ENCODE peak calls at places on chromosomes 6 and 20, in ten cellular contexts. S is ovary, Y is tibial nerve, F is Peyer's patch, N is uterus, K is HCT116, T is IMR-90, L is transverse colon, B is A549, U is prostate gland. R is an unnamed sample.

GRCh38 chr6:157323924-157324276 is 581 bp upstream of the TMEM242 start:
- DNase-seq in S (peak), Y (peak), F (peak), N (peak), K (peak), T (peak), L (peak), B (peak), U (peak), R (peak)

GRCh38 chr20:10848810-10849370 is 175.1 kb upstream of the JAG1 start:
- DNase-seq in S (no peak), Y (peak), F (peak), N (peak), K (peak), T (peak), L (peak), B (peak), U (no peak), R (no peak)

GRCh38 chr6:326896-327537 is 34.7 kb downstream of the DUSP22 start:
- DNase-seq in S (no peak), Y (no peak), F (no peak), N (no peak), K (no peak), T (no peak), L (no peak), B (no peak), U (no peak), R (no peak)

GRCh38 chr6:49923826-49924225 is 40.1 kb downstream of the DEFB114 start:
- DNase-seq in S (no peak), Y (no peak), F (no peak), N (no peak), K (no peak), T (no peak), L (no peak), B (no peak), U (no peak), R (no peak)

GRCh38 chr6:99241905-99242534 is 107.5 kb downstream of the FAXC start:
- DNase-seq in S (no peak), Y (no peak), F (no peak), N (no peak), K (peak), T (peak), L (no peak), B (no peak), U (peak), R (no peak)

GRCh38 chr6:27428966-27429365 is 40.4 kb downstream of the ZNF391 start:
- DNase-seq in S (no peak), Y (no peak), F (no peak), N (no peak), K (no peak), T (no peak), L (no peak), B (no peak), U (no peak), R (no peak)

GRCh38 chr6:104711371-104711770 is 148.3 kb downstream of the HACE1 start:
- DNase-seq in S (no peak), Y (no peak), F (peak), N (no peak), K (no peak), T (peak), L (no peak), B (peak), U (no peak), R (no peak)

GRCh38 chr6:142929751-142930358 is 15.1 kb downstream of the HIVEP2 start:
- DNase-seq in S (no peak), Y (no peak), F (no peak), N (no peak), K (no peak), T (peak), L (no peak), B (no peak), U (no peak), R (no peak)

GRCh38 chr6:17448165-17448564 is 54.8 kb downstream of the CAP2 start:
- DNase-seq in S (no peak), Y (no peak), F (no peak), N (no peak), K (no peak), T (peak), L (no peak), B (no peak), U (no peak), R (no peak)

GRCh38 chr6:122610690-122611455 is 668 bp downstream of the PKIB start:
- DNase-seq in S (no peak), Y (peak), F (peak), N (no peak), K (peak), T (no peak), L (peak), B (peak), U (peak), R (peak)

GRCh38 chr20:37726321-37726720 is 32.5 kb downstream of the CTNNBL1 start:
- DNase-seq in S (no peak), Y (no peak), F (no peak), N (no peak), K (no peak), T (no peak), L (no peak), B (no peak), U (no peak), R (no peak)

GRCh38 chr20:53652090-53652858 is 58.6 kb upstream of the ZNF217 start:
- DNase-seq in S (no peak), Y (no peak), F (no peak), N (no peak), K (no peak), T (peak), L (no peak), B (no peak), U (no peak), R (no peak)
- TF ChIP-seq POLR2A in S (no peak), Y (no peak), F (peak), N (no peak), K (no peak), T (no peak), L (no peak), B (no peak), U (no peak), R (no peak)

GRCh38 chr6:152981219-152981618 is 1.6 kb downstream of the FBXO5 start:
- DNase-seq in S (no peak), Y (no peak), F (no peak), N (no peak), K (no peak), T (no peak), L (no peak), B (no peak), U (no peak), R (no peak)

GRCh38 chr6:152981989-152982767 is 663 bp downstream of the FBXO5 start:
- DNase-seq in S (peak), Y (no peak), F (peak), N (peak), K (no peak), T (no peak), L (peak), B (no peak), U (no peak), R (no peak)

GRCh38 chr6:152982768-152983636 is at the start of gene FBXO5:
- DNase-seq in S (peak), Y (peak), F (peak), N (peak), K (peak), T (peak), L (peak), B (peak), U (peak), R (peak)

GRCh38 chr6:152984387-152984872 is 1.6 kb upstream of the FBXO5 start:
- DNase-seq in S (no peak), Y (no peak), F (no peak), N (no peak), K (no peak), T (no peak), L (no peak), B (no peak), U (no peak), R (no peak)

DNA sequence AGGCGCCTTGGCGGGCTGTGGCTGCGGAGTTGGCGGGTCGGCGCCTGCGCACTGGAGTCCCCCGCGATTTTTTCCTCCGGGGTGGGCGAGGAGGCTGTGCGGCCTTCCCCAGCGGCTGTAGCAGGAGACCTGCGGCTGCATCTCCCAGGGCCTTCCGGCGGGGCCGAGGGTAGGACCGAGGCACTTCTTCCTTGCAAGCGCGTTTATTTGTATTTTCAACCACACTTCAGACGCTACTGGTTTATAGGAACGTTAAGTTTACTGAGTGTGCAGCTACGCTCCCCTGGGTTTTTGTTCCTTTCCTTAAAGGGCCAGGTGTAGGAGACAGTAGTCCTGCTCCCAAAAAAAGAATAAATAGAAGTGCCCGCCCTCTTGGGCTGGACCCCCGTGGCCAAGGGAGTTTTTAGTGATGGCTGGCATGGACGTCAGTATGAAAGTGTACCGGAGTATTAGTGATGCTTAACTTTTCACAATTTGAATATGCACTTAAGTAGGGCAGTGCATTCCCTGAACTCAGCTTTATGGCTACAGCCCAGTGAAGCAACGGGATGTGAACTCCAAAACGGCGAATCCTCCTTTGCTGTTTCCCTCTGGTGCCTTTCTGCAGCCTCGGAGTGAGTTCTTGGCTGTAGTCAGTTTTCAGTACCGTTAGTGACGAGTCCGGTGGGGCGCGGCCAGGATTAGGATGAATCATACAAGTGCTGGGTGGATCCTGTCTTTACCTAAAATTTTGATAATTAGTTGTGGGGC is 971 bp upstream of the FBXO5 start:
- DNase-seq in S (peak), Y (peak), F (peak), N (peak), K (peak), T (peak), L (peak), B (peak), U (peak), R (peak)
- TF ChIP-seq POLR2A in S (peak), Y (no peak), F (peak), N (no peak), K (no peak), T (peak), L (peak), B (peak), U (peak), R (no peak)

DNA sequence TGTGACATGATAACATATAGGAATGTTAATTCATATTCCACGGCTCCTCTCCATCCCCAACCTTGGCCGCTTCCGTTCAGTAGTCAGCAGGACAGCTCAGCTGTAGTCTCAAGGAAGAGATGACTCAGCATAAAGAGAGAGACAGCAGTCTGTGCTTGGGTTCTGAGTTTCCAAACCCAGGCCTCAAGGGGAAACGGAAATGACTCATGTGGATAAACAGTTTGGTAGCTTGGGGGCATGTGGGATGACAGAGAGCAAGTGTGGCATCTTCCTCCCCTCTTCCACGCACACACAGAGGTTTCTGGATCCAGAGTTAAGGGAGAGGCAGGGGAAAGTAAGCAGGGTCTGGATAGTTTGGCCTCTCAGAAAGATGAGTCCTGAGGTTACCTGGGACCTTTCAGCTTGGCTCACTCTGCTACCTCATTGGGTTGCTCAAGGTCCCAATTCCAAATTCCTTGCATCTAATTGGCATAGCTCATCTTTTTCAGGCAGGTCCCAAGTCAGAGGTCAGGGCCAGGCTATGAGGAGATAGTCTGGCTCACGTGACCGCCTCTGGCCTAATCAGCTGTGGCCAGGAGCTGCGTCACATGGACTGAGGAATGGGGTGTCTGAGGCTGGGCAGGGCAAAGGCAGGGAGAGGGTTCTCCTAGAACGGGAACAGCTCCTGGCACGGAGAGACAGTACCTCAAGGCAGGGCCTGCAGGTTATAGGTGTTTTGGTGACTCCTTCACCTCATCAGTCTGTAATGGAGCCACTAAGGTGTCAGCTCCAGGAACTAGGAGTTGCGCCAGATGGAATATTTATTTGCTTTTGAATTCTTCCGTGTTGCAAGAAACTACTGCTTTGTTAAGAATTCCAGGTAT is 36.5 kb upstream of the MLN start:
- DNase-seq in S (peak), Y (peak), F (peak), N (no peak), K (peak), T (peak), L (peak), B (peak), U (no peak), R (no peak)
- TF ChIP-seq POLR2A in S (no peak), Y (no peak), F (no peak), N (no peak), K (no peak), T (no peak), L (no peak), B (peak), U (no peak), R (no peak)

GRCh38 chr6:148091394-148091793 is 251.2 kb upstream of the SASH1 start:
- DNase-seq in S (no peak), Y (no peak), F (no peak), N (no peak), K (no peak), T (no peak), L (no peak), B (no peak), U (no peak), R (no peak)
- TF ChIP-seq POLR2A in S (no peak), Y (no peak), F (no peak), N (no peak), K (no peak), T (no peak), L (no peak), B (no peak), U (no peak), R (no peak)

GRCh38 chr6:158705386-158706126 is 55.7 kb downstream of the SYTL3 start:
- DNase-seq in S (no peak), Y (no peak), F (peak), N (no peak), K (no peak), T (no peak), L (no peak), B (no peak), U (no peak), R (no peak)

GRCh38 chr6:158703121-158703839 is 53.4 kb downstream of the SYTL3 start:
- DNase-seq in S (no peak), Y (no peak), F (no peak), N (no peak), K (no peak), T (no peak), L (no peak), B (no peak), U (peak), R (peak)

GRCh38 chr6:158706369-158706982 is 56.6 kb downstream of the SYTL3 start:
- DNase-seq in S (peak), Y (peak), F (peak), N (peak), K (peak), T (peak), L (peak), B (peak), U (peak), R (no peak)

GRCh38 chr6:158707120-158707519 is 57.3 kb downstream of the SYTL3 start:
- DNase-seq in S (peak), Y (no peak), F (peak), N (no peak), K (peak), T (peak), L (peak), B (peak), U (no peak), R (no peak)

DNA sequence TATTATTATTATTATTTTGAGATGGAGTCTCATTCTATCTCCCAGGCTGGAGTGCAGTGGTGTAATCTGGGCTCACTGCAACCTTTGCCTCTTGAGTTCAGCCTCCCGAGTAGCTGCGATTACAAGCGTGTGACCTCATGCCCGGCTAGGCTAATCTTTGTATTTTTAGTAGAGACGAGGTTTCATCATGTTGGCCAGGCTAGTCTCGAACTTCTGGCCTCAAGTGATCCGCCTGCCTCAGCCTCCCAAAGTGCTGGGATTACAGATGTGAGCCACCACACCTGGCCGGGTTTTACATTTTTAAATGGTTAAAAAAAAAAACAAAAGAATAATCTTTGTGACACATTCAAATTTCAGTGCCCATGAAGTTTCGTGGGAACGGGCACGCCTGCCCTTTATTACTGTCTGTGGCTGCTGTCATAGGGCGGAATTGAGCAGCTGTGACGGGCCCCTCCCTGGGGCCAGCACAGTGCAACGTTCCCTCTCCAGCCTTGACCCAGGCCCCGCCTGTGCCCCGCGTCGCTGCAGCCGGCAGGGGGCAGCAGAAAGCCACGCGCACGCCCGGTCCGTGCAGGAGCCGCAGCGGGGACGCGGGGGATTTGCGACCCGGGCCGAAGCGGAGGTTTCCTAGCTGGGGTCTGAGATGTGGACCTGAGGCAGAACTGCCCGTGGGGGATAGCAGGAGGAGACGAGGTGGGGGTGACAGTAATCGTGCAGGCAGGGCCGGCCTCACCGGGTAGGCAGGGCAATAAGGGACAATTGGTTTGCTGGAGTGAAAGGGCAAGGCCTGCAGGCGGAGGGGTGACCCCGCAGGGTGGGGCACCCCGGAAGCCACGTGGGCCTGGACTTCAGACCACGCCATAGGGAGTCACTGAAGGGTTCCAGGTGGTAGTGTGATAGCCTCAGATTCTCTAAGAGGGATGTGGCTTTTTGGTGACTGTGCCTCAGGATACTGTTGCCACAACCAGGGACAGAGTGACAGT is 54.3 kb downstream of the SYTL3 start:
- DNase-seq in S (peak), Y (peak), F (peak), N (peak), K (peak), T (peak), L (peak), B (peak), U (peak), R (peak)
- TF ChIP-seq POLR2A in S (no peak), Y (no peak), F (no peak), N (no peak), K (no peak), T (no peak), L (peak), B (no peak), U (no peak), R (no peak)

R was measured in breast epithelium.